ENCODE peak calls at places on chromosomes 11 and 22, in four cellular contexts. T, R, C and X are unnamed samples.

GRCh38 chr11:16070573-16070972 is 285.8 kb downstream of the SOX6 start:
- DNase-seq in T (no peak), R (no peak), C (no peak), X (no peak)

GRCh38 chr11:68632802-68633201 is 51.5 kb upstream of the GAL start:
- DNase-seq in T (peak; percentile 74), R (peak; percentile 74), C (no peak), X (peak; percentile 76)

GRCh38 chr22:50710221-50710620 is 27.8 kb upstream of the ACR start:
- DNase-seq in T (no peak), R (no peak), C (no peak), X (no peak)

GRCh38 chr22:31155425-31155824 is 4.6 kb upstream of the RNF185 start:
- DNase-seq in T (peak; percentile 14), R (peak; percentile 23), C (no peak), X (no peak)

GRCh38 chr11:60776167-60776566 is 9.0 kb upstream of the MS4A10 start:
- DNase-seq in T (no peak), R (no peak), C (no peak), X (no peak)

GRCh38 chr11:44032304-44033085 is 15.3 kb upstream of the ACCSL start:
- DNase-seq in T (peak; percentile 31), R (peak; percentile 92), C (no peak), X (no peak)

GRCh38 chr11:14972581-14973490 is 685 bp upstream of the CALCA start:
- DNase-seq in T (no peak), R (no peak), C (no peak), X (no peak)

GRCh38 chr22:50177537-50178470 is 7.3 kb downstream of the PANX2 start:
- DNase-seq in T (no peak), R (no peak), C (no peak), X (no peak)

GRCh38 chr11:102120006-102120405 is 9.8 kb downstream of the YAP1 start:
- DNase-seq in T (peak; percentile 41), R (peak; percentile 61), C (no peak), X (no peak)

GRCh38 chr22:39559456-39560105 is 11.0 kb upstream of the CACNA1I start:
- DNase-seq in T (no peak), R (no peak), C (no peak), X (no peak)

GRCh38 chr11:110128161-110128560 is 35.0 kb downstream of the ZC3H12C start:
- DNase-seq in T (peak; percentile 47), R (peak; percentile 84), C (no peak), X (no peak)

GRCh38 chr11:13271060-13271693 is 6.4 kb upstream of the BMAL1 start:
- DNase-seq in T (no peak), R (no peak), C (no peak), X (no peak)

GRCh38 chr22:47547239-47547661 is 784.8 kb downstream of the TBC1D22A start:
- DNase-seq in T (no peak), R (no peak), C (no peak), X (no peak)

GRCh38 chr22:23282089-23282501 is 101.8 kb downstream of the BCR start:
- DNase-seq in T (peak; percentile 83), R (peak; percentile 59), C (no peak), X (no peak)

GRCh38 chr11:62433141-62433543 is 14.3 kb downstream of the SCGB1A1 start:
- DNase-seq in T (no peak), R (no peak), C (no peak), X (no peak)

GRCh38 chr11:109864161-109864661 is 229.0 kb upstream of the ZC3H12C start:
- DNase-seq in T (no peak), R (no peak), C (no peak), X (no peak)

GRCh38 chr11:123454060-123454651 is 24.1 kb downstream of the GRAMD1B start:
- DNase-seq in T (peak; percentile 58), R (no peak), C (peak; percentile 9), X (no peak)

GRCh38 chr11:86103808-86104207 is 34.9 kb upstream of the PICALM start:
- DNase-seq in T (no peak), R (no peak), C (no peak), X (no peak)

GRCh38 chr11:120789391-120789790 is 234.5 kb upstream of the TBCEL start:
- DNase-seq in T (no peak), R (no peak), C (no peak), X (no peak)

GRCh38 chr11:65625628-65626342 is 10.2 kb downstream of the PCNX3 start:
- DNase-seq in T (no peak), R (peak; percentile 41), C (peak; percentile 21), X (no peak)

GRCh38 chr22:37187891-37188761 is at the start of gene C1QTNF6:
- DNase-seq in T (no peak), R (peak; percentile 35), C (no peak), X (no peak)

GRCh38 chr11:102983491-102983890 is 28.0 kb upstream of the MMP13 start:
- DNase-seq in T (no peak), R (peak; percentile 38), C (no peak), X (no peak)

GRCh38 chr11:46248270-46249102 is 29.0 kb upstream of the CREB3L1 start:
- DNase-seq in T (peak; percentile 95), R (peak; percentile 98), C (no peak), X (no peak)

GRCh38 chr11:68128682-68129327 is 7.6 kb upstream of the CHKA start:
- DNase-seq in T (peak; percentile 76), R (peak; percentile 60), C (no peak), X (no peak)

GRCh38 chr11:64874841-64875240 is 3.6 kb downstream of the EHD1 start:
- DNase-seq in T (no peak), R (no peak), C (no peak), X (no peak)

GRCh38 chr11:67355023-67355793 is 1.9 kb upstream of the POLD4 start:
- DNase-seq in T (no peak), R (no peak), C (no peak), X (no peak)

GRCh38 chr11:125627236-125627910 is 2.4 kb downstream of the CHEK1 start:
- DNase-seq in T (peak; percentile 58), R (peak; percentile 17), C (no peak), X (no peak)

GRCh38 chr22:24969588-24970301 is 17.2 kb downstream of the KIAA1671 start:
- DNase-seq in T (peak; percentile 78), R (no peak), C (no peak), X (no peak)

GRCh38 chr22:29391546-29391945 is 3.2 kb upstream of the AP1B1 start:
- DNase-seq in T (no peak), R (no peak), C (no peak), X (no peak)

GRCh38 chr11:132405728-132406127 is 1035.3 kb downstream of the NTM start:
- DNase-seq in T (no peak), R (no peak), C (no peak), X (no peak)

GRCh38 chr11:83693279-83693992 is 407.3 kb upstream of the CCDC90B start:
- DNase-seq in T (no peak), R (no peak), C (no peak), X (no peak)

GRCh38 chr11:124761301-124762021 is 629 bp downstream of the ESAM start:
- DNase-seq in T (no peak), R (no peak), C (no peak), X (no peak)

GRCh38 chr11:101555366-101555765 is 28.4 kb downstream of the TRPC6 start:
- DNase-seq in T (peak; percentile 53), R (peak; percentile 47), C (no peak), X (no peak)

GRCh38 chr22:45896153-45896951 is 80.6 kb downstream of the WNT7B start:
- DNase-seq in T (no peak), R (no peak), C (no peak), X (no peak)

GRCh38 chr11:101583180-101584128 is at the start of gene TRPC6:
- DNase-seq in T (peak; percentile 27), R (peak; percentile 11), C (no peak), X (no peak)

GRCh38 chr11:87031433-87032170 is 6.1 kb upstream of the TMEM135 start:
- DNase-seq in T (no peak), R (no peak), C (no peak), X (no peak)

GRCh38 chr11:124405611-124406010 is 6.8 kb upstream of the OR8B3 start:
- DNase-seq in T (peak; percentile 7), R (no peak), C (no peak), X (no peak)

GRCh38 chr11:132300283-132300682 is 929.9 kb downstream of the NTM start:
- DNase-seq in T (no peak), R (no peak), C (no peak), X (peak; percentile 1)

GRCh38 chr11:937853-938261 is 12.2 kb downstream of the AP2A2 start:
- DNase-seq in T (no peak), R (no peak), C (no peak), X (no peak)

GRCh38 chr11:76151561-76152085 is 54.7 kb downstream of the WNT11 start:
- DNase-seq in T (no peak), R (no peak), C (no peak), X (no peak)
- H3K4me3 ChIP-seq in T (no peak overlapping the region), R (no peak overlapping the region), C (peak overlapping the region; percentile 18), X (peak overlapping the region; percentile 6)

DNA sequence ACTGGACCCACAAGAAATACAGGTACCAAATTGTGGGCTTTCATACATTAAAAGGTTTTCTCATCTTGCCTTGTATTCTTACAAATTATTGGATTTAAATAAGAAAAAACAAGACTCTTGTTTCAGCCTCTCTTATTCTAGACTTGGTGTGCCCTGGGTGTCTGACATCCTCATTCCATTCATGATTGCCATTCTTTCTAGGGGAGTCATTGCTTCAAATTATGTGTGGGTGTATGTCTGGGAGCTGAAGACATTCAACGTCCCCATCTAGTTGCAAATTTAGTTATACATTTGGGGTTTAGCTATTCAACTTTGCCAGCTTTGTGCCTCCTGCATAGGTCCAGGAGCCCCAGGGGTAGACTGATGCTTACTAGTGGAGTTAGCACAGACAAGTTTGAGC is 18.1 kb downstream of the MAML2 start:
- DNase-seq in T (peak; percentile 78), R (peak; percentile 64), C (no peak), X (no peak)
- H3K4me3 ChIP-seq in T (no peak overlapping the region), R (no peak overlapping the region), C (no peak overlapping the region), X (no peak overlapping the region)

GRCh38 chr11:92225206-92225562 is 566 bp downstream of the FAT3 start:
- DNase-seq in T (no peak), R (no peak), C (no peak), X (no peak)
- H3K4me3 ChIP-seq in T (peak overlapping the region; percentile 42), R (no peak overlapping the region), C (no peak overlapping the region), X (no peak overlapping the region)

DNA sequence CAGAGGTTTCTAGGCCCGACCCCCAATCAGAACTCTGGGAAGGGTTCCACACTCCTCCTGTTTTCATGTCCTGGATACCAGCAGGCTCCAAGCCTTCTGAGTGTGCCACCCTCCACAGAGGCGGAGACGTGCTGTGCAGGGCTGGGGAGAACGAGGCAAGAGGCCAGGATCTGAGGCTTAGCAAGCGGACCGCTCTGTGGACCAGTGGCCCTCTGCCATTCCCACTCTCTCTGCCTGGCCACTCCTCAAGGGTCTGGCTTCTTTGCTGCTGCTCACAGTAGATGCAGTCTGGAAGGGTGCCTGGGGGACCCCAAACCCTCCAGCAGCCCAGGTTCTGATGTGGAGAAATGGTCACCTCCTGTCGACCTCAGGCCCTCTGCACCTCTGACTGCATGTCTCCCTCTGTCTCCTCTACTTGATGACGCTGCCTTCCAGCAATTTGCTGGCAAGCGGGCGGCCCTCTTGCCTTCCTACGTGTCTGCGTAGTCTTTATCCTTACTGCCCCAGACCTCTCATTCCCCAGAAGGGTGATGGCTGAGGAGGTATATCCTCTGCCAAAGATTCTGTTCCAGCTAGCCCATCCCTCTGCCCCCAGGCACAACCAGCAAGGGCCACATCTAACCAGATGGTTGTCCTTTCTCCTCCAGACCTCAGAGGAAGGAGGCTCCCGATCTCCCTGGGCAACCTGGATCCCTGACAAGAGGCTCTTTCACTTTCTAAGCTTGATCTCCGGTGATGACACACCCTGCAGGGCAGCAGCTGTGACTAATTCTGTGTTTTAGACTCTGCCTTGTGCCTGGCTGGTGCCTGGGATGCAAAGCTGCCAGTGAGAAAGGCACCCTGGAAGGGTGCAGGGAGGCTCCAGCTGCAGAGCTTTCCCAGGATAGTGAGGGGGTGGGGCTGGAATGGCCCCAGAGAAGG is 87.3 kb downstream of the NAT10 start:
- DNase-seq in T (peak; percentile 96), R (peak; percentile 94), C (no peak), X (no peak)
- H3K4me3 ChIP-seq in T (no peak overlapping the region), R (peak overlapping the region; percentile 48), C (no peak overlapping the region), X (no peak overlapping the region)